ENCODE peak calls at places on chromosomes 4 and X, in six cellular contexts. O is GM12878, Q is HCT116, E is endothelial cell of umbilical vein, Y is K562, P is GM23338. A is an unnamed sample.
A peak's percentile ranks its signal among the peaks of the same experiment; 100 is the strongest.

GRCh38 chrX:18173494-18174180 is 47.0 kb downstream of the BEND2 start:
- DNase-seq in O (no peak), Q (no peak), E (no peak), Y (peak; percentile 84), P (no peak), A (no peak)

GRCh38 chrX:118802857-118803256 is 20.8 kb upstream of the ZCCHC12 start:
- DNase-seq in O (no peak), Q (no peak), E (peak; percentile 44), Y (peak; percentile 35), P (no peak), A (no peak)

GRCh38 chrX:18885317-18886004 is 98.5 kb downstream of the PHKA2 start:
- DNase-seq in O (peak; percentile 8), Q (no peak), E (peak; percentile 31), Y (no peak), P (peak; percentile 17), A (no peak)

GRCh38 chr4:186204103-186204559 is 12.8 kb downstream of the CYP4V2 start:
- DNase-seq in O (no peak), Q (peak; percentile 81), E (peak; percentile 4), Y (peak; percentile 73), P (peak; percentile 52), A (no peak)

GRCh38 chr4:172962564-172963353 is 205.9 kb upstream of the GALNT7 start:
- DNase-seq in O (no peak), Q (no peak), E (peak; percentile 84), Y (no peak), P (no peak), A (no peak)

GRCh38 chr4:122099896-122100295 is 52.2 kb upstream of the BLTP1 start:
- DNase-seq in O (no peak), Q (no peak), E (peak; percentile 23), Y (no peak), P (no peak), A (no peak)

GRCh38 chr4:164446516-164446915 is 307.4 kb upstream of the SMIM31 start:
- DNase-seq in O (no peak), Q (no peak), E (no peak), Y (peak; percentile 11), P (no peak), A (no peak)

GRCh38 chr4:18051281-18051680 is 29.7 kb upstream of the LCORL start:
- DNase-seq in O (no peak), Q (no peak), E (no peak), Y (no peak), P (no peak), A (no peak)

GRCh38 chr4:8229341-8229975 is 30.4 kb downstream of the SH3TC1 start:
- DNase-seq in O (no peak), Q (no peak), E (no peak), Y (no peak), P (no peak), A (no peak)

GRCh38 chr4:164056426-164057142 is 562.1 kb downstream of the TMA16 start:
- DNase-seq in O (no peak), Q (no peak), E (no peak), Y (no peak), P (no peak), A (no peak)

GRCh38 chr4:10036926-10037325 is 15.6 kb upstream of the SLC2A9 start:
- DNase-seq in O (no peak), Q (no peak), E (no peak), Y (no peak), P (no peak), A (no peak)

GRCh38 chr4:663438-664428 is 10.3 kb downstream of the ATP5ME start:
- DNase-seq in O (no peak), Q (no peak), E (no peak), Y (no peak), P (peak; percentile 84), A (no peak)

GRCh38 chr4:6647582-6648230 is 7.2 kb downstream of the MRFAP1 start:
- DNase-seq in O (no peak), Q (no peak), E (no peak), Y (no peak), P (no peak), A (no peak)

GRCh38 chr4:96352051-96352517 is 512.2 kb downstream of the PDHA2 start:
- DNase-seq in O (no peak), Q (peak; percentile 34), E (peak; percentile 77), Y (peak; percentile 18), P (peak; percentile 67), A (peak; percentile 14)

GRCh38 chrX:102345916-102346315 is 93.9 kb downstream of the NXF2B start:
- DNase-seq in O (no peak), Q (no peak), E (peak; percentile 34), Y (peak; percentile 56), P (peak; percentile 75), A (no peak)

GRCh38 chr4:92101609-92102231 is 202.0 kb upstream of the GRID2 start:
- DNase-seq in O (no peak), Q (no peak), E (no peak), Y (no peak), P (no peak), A (no peak)

GRCh38 chr4:137312257-137312656 is 220.0 kb downstream of the PCDH18 start:
- DNase-seq in O (no peak), Q (no peak), E (no peak), Y (no peak), P (no peak), A (no peak)

GRCh38 chr4:155548173-155548572 is 118.5 kb upstream of the GUCY1A1 start:
- DNase-seq in O (no peak), Q (no peak), E (no peak), Y (no peak), P (no peak), A (no peak)

GRCh38 chrX:115428011-115428410 is 133.0 kb upstream of the PLS3 start:
- DNase-seq in O (no peak), Q (no peak), E (no peak), Y (no peak), P (peak; percentile 1), A (no peak)

GRCh38 chr4:173218411-173219125 is 50.0 kb downstream of the GALNT7 start:
- DNase-seq in O (no peak), Q (peak; percentile 76), E (peak; percentile 83), Y (peak; percentile 88), P (no peak), A (no peak)

GRCh38 chrX:44908198-44908597 is 35.2 kb downstream of the KDM6A start:
- DNase-seq in O (no peak), Q (no peak), E (no peak), Y (no peak), P (no peak), A (no peak)

GRCh38 chr4:116361782-116362181 is 723.6 kb downstream of the TRAM1L1 start:
- DNase-seq in O (no peak), Q (no peak), E (no peak), Y (no peak), P (no peak), A (no peak)

GRCh38 chrX:130893356-130894085 is 9.5 kb downstream of the ENOX2 start:
- DNase-seq in O (no peak), Q (no peak), E (no peak), Y (no peak), P (no peak), A (no peak)

GRCh38 chr4:121226362-121226761 is 62.2 kb upstream of the TNIP3 start:
- DNase-seq in O (no peak), Q (no peak), E (no peak), Y (no peak), P (peak; percentile 15), A (peak; percentile 60)

GRCh38 chrX:20421697-20422096 is 155.0 kb upstream of the RPS6KA3 start:
- DNase-seq in O (no peak), Q (no peak), E (no peak), Y (no peak), P (no peak), A (no peak)

GRCh38 chr4:15691346-15692140 is 9.9 kb downstream of the FAM200B start:
- DNase-seq in O (no peak), Q (no peak), E (peak; percentile 19), Y (no peak), P (no peak), A (no peak)

GRCh38 chr4:77044458-77045124 is 31.2 kb downstream of the CCNI start:
- DNase-seq in O (peak; percentile 8), Q (no peak), E (peak; percentile 67), Y (peak; percentile 44), P (peak; percentile 78), A (no peak)

GRCh38 chr4:77040856-77041576 is 34.8 kb downstream of the CCNI start:
- DNase-seq in O (no peak), Q (no peak), E (no peak), Y (no peak), P (no peak), A (no peak)

GRCh38 chr4:77045490-77045889 is 30.3 kb downstream of the CCNI start:
- DNase-seq in O (no peak), Q (no peak), E (no peak), Y (no peak), P (peak; percentile 66), A (no peak)

GRCh38 chr4:77040265-77040664 is 35.5 kb downstream of the CCNI start:
- DNase-seq in O (no peak), Q (no peak), E (peak; percentile 45), Y (no peak), P (no peak), A (no peak)

GRCh38 chr4:77043507-77044131 is 32.2 kb downstream of the CCNI start:
- DNase-seq in O (no peak), Q (no peak), E (no peak), Y (no peak), P (no peak), A (no peak)
- TF ChIP-seq POLR2AphosphoS5 in O (no peak), Q (no peak), E (no peak), Y (no peak), P (no peak), A (no peak)

GRCh38 chrX:140766024-140766611 is 56.6 kb downstream of the LINC00632 start:
- DNase-seq in O (no peak), Q (no peak), E (peak; percentile 54), Y (peak; percentile 58), P (peak; percentile 60), A (peak; percentile 28)
- TF ChIP-seq EZH2 in O (no peak), Q (no peak), E (no peak), Y (no peak), P (no peak), A (no peak)

DNA sequence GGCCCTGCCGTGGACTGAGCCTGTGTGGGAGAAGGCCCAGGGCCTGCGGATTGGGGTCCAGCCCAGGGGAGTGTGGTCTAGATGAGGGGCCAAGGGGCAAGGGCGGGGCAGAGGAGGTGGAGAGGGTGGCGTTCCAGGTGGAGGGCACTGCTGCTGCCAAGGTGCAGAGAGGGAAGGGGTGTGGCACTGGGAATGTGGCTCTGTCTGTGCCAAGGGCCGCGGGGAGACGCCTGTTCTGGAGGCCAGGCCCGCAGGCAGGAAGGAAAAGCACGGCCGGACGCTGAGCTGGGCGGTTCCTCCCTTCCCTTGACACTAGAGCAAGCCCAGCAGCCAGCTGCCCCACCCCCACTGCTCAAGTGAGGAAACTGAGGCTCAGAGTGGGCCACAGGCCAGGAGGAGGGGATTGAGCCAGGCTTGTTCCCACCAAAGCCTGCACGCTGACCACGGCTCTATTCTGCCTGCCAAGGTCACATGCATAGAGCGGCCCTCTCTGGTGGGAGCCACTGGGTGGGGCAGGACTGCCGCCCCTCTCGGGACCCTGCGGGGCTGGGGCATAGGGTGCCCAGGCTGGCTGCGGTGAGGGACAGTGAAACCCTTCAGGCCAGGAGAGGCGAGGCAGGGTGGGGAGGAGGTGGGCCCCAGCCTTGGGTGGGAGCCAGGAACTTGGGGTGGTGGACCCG is 13.0 kb downstream of the SH3BP2 start:
- DNase-seq in O (no peak), Q (no peak), E (peak; percentile 43), Y (no peak), P (no peak), A (no peak)
- TF ChIP-seq POLR2AphosphoS5 in O (no peak), Q (no peak), E (peak; percentile 57), Y (no peak), P (no peak), A (no peak)

DNA sequence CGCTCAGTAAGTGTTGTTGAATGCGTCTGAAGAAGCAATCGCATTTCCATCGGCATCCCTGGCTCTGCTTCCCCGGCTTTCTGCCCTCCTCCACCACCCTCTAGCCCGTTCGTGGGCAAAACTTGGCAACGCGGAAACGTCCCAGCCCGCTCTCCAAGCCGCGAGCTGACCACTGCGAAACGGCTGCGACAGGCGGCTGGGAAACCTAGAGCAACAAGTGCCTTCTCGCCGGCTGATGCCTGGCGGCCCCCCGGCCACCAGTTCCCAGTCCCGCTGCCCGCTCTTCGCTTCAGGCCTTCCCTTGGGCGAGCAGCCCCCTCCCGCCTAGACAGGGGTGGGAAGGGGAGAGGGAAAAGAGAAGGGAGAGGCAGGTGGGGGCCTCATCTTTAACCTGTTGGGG is 837 bp downstream of the CITED1 start:
- DNase-seq in O (no peak), Q (no peak), E (no peak), Y (no peak), P (peak; percentile 28), A (no peak)
- TF ChIP-seq EZH2 in O (no peak), Q (no peak), E (peak; percentile 58), Y (no peak), P (peak; percentile 77), A (no peak)

A was measured in SK-N-MC.